ENCODE peak calls at places on chromosome 22, in ten cellular contexts. D is left lung; I is stomach; P is OCI-LY7; F is effector CD4-positive, alpha-beta T cell; J is coronary artery; R is NCI-H510A treated with DMSO at 0.1 percent for 48 hours; V is thyroid gland; M is Calu3; E is Ammon's horn. O is an unnamed sample.

GRCh38 chr22:36860821-36861659 is at the start of gene NCF4:
- DNase-seq in M (no peak), V (peak; percentile 9), P (peak; percentile 95), I (peak; percentile 57), R (no peak), J (no peak), E (peak; percentile 80), D (peak; percentile 90), F (peak; percentile 8), O (peak; percentile 79)

GRCh38 chr22:29313126-29314071 is 2.1 kb downstream of the RASL10A start:
- DNase-seq in E (no peak), R (no peak), V (peak; percentile 61), M (no peak), F (no peak), I (no peak), D (no peak), P (no peak), J (peak; percentile 76), O (peak; percentile 75)

GRCh38 chr22:23841292-23841691 is 2.5 kb upstream of the DERL3 start:
- DNase-seq in F (no peak), E (no peak), V (no peak), M (no peak), R (no peak), J (no peak), D (no peak), I (no peak), P (no peak), O (no peak)

GRCh38 chr22:21709688-21710087 is 25.9 kb downstream of the YPEL1 start:
- DNase-seq in D (no peak), R (no peak), P (no peak), I (no peak), F (no peak), E (no peak), V (no peak), M (no peak), J (no peak), O (no peak)

GRCh38 chr22:42439821-42440674 is 7.8 kb upstream of the NFAM1 start:
- DNase-seq in I (peak; percentile 30), J (no peak), M (peak; percentile 34), E (peak; percentile 38), D (peak; percentile 76), P (peak; percentile 75), V (no peak), R (no peak), F (no peak), O (no peak)

GRCh38 chr22:38246692-38247091 is 26.1 kb downstream of the TMEM184B start:
- DNase-seq in R (no peak), P (no peak), I (no peak), E (peak; percentile 87), F (no peak), M (no peak), J (peak; percentile 91), D (no peak), V (peak; percentile 18), O (no peak)

GRCh38 chr22:20434264-20434751 is 3.3 kb downstream of the SCARF2 start:
- DNase-seq in I (no peak), F (no peak), V (no peak), M (no peak), D (peak; percentile 21), E (no peak), R (no peak), J (no peak), P (no peak), O (no peak)

GRCh38 chr22:23376256-23376655 is 195.9 kb downstream of the BCR start:
- DNase-seq in R (no peak), I (no peak), F (no peak), M (no peak), D (no peak), V (peak; percentile 20), E (no peak), J (no peak), P (peak; percentile 50), O (peak; percentile 34)

GRCh38 chr22:30208631-30209603 is 37.6 kb downstream of the LIF start:
- DNase-seq in J (peak; percentile 88), P (no peak), I (peak; percentile 75), E (no peak), M (peak; percentile 84), V (no peak), D (peak; percentile 63), F (no peak), R (no peak), O (no peak)

GRCh38 chr22:19891350-19892248 is 36.9 kb upstream of the GNB1L start:
- DNase-seq in E (no peak), M (no peak), D (no peak), J (no peak), V (peak; percentile 16), P (peak; percentile 98), F (peak; percentile 80), R (peak; percentile 66), I (no peak), O (no peak)

GRCh38 chr22:24326266-24326665 is 55.6 kb downstream of the SPECC1L start:
- DNase-seq in P (no peak), F (no peak), V (no peak), D (no peak), M (no peak), E (no peak), R (no peak), J (no peak), I (no peak), O (no peak)

GRCh38 chr22:20957691-20958440 is 9.2 kb upstream of the AIFM3 start:
- DNase-seq in J (no peak), M (peak; percentile 52), D (peak; percentile 54), V (peak; percentile 9), R (peak; percentile 12), F (no peak), P (no peak), I (peak; percentile 33), E (no peak), O (peak; percentile 67)

GRCh38 chr22:18929459-18929858 is 6.6 kb downstream of the PRODH start:
- DNase-seq in I (no peak), R (no peak), J (no peak), F (no peak), P (no peak), M (no peak), D (peak; percentile 12), V (peak; percentile 26), E (no peak), O (no peak)

GRCh38 chr22:39225591-39225990 is 19.2 kb downstream of the PDGFB start:
- DNase-seq in V (no peak), D (no peak), J (no peak), R (no peak), M (no peak), F (no peak), I (no peak), E (no peak), P (no peak), O (no peak)

GRCh38 chr22:22210375-22210774 is 34.2 kb upstream of the VPREB1 start:
- DNase-seq in E (no peak), P (no peak), R (no peak), D (no peak), V (no peak), I (no peak), M (peak; percentile 38), F (no peak), J (no peak), O (no peak)

GRCh38 chr22:44797181-44797720 is 44.9 kb downstream of the ARHGAP8 start:
- DNase-seq in I (no peak), D (no peak), F (no peak), R (no peak), M (no peak), V (no peak), P (no peak), E (peak; percentile 67), J (no peak), O (no peak)

GRCh38 chr22:50641696-50642607 is 14.0 kb upstream of the ARSA start:
- DNase-seq in F (no peak), V (peak; percentile 41), P (peak; percentile 37), J (no peak), I (no peak), R (no peak), E (peak; percentile 71), M (no peak), D (no peak), O (no peak)

GRCh38 chr22:44383652-44384562 is 71.2 kb upstream of the SHISAL1 start:
- DNase-seq in V (no peak), D (no peak), P (no peak), I (no peak), J (no peak), E (no peak), R (no peak), M (no peak), F (no peak), O (peak; percentile 19)

GRCh38 chr22:43923191-43923590 is 414 bp upstream of the PNPLA3 start:
- DNase-seq in E (no peak), F (no peak), P (no peak), J (no peak), D (no peak), I (no peak), M (no peak), V (no peak), R (no peak), O (no peak)

GRCh38 chr22:30459206-30460052 is 12.4 kb downstream of the SEC14L3 start:
- DNase-seq in P (peak; percentile 20), I (no peak), J (no peak), D (no peak), V (peak; percentile 6), M (peak; percentile 11), F (no peak), R (no peak), E (no peak), O (no peak)

GRCh38 chr22:41620646-41621098 is at the start of gene DESI1:
- DNase-seq in V (no peak), R (no peak), J (no peak), I (no peak), P (no peak), D (no peak), E (peak; percentile 47), M (peak; percentile 59), F (no peak), O (no peak)

GRCh38 chr22:46366801-46367706 is 31.5 kb downstream of the TRMU start:
- DNase-seq in J (no peak), P (peak; percentile 77), V (no peak), E (no peak), M (no peak), D (no peak), I (no peak), R (peak; percentile 2), F (no peak), O (no peak)

GRCh38 chr22:22959147-22959827 is 71.7 kb downstream of the IGLL5 start:
- DNase-seq in P (peak; percentile 93), R (peak; percentile 65), J (no peak), I (peak; percentile 87), E (peak; percentile 92), D (no peak), F (peak; percentile 74), V (peak; percentile 83), M (peak; percentile 83), O (no peak)

GRCh38 chr22:50731811-50732624 is 6.0 kb upstream of the ACR start:
- DNase-seq in P (peak; percentile 68), D (peak; percentile 29), F (peak; percentile 42), E (peak; percentile 75), J (no peak), V (peak; percentile 32), R (no peak), I (peak; percentile 60), M (peak; percentile 60), O (peak; percentile 60)

GRCh38 chr22:37416389-37416788 is 10.9 kb downstream of the ELFN2 start:
- DNase-seq in V (no peak), M (no peak), D (no peak), R (no peak), J (no peak), E (no peak), I (no peak), P (no peak), F (no peak), O (no peak)

GRCh38 chr22:36088292-36088691 is 59.7 kb upstream of the RBFOX2 start:
- DNase-seq in J (no peak), M (no peak), R (peak; percentile 16), D (no peak), V (peak; percentile 77), I (no peak), F (no peak), E (no peak), P (peak; percentile 30), O (no peak)

GRCh38 chr22:39526736-39527171 is 5.8 kb downstream of the RPS19BP1 start:
- DNase-seq in F (no peak), D (no peak), J (no peak), P (peak; percentile 85), E (no peak), R (no peak), V (no peak), M (no peak), I (no peak), O (no peak)

GRCh38 chr22:36612458-36612857 is 83.5 kb upstream of the EIF3D start:
- DNase-seq in J (peak; percentile 4), I (no peak), M (no peak), V (no peak), F (no peak), E (no peak), R (no peak), P (no peak), D (no peak), O (no peak)

O was measured in suprapubic skin.